ENCODE peak calls at places on chromosomes 11 and 22, in five cellular contexts. Q is H1, I is GM12878, S is K562, O is HepG2. H is an unnamed sample. For H3K4me1, the result is how much of the 10 kb centered on the place peaks cover.

GRCh38 chr11:2954263-2954662 is 25.0 kb upstream of the PHLDA2 start:
- DNase-seq in Q (no peak), I (no peak), S (no peak), O (no peak), H (no peak)

GRCh38 chr11:77407613-77408012 is 66.3 kb downstream of the PAK1 start:
- DNase-seq in Q (no peak), I (no peak), S (no peak), O (peak), H (peak)

GRCh38 chr22:24553597-24554315 is 1.2 kb downstream of the GUCD1 start:
- DNase-seq in Q (no peak), I (no peak), S (no peak), O (peak), H (no peak)

GRCh38 chr22:49057910-49058309 is 769.8 kb downstream of the BRD1 start:
- DNase-seq in Q (no peak), I (no peak), S (no peak), O (no peak), H (no peak)

GRCh38 chr11:76788661-76789442 is 5.7 kb downstream of the TSKU start:
- DNase-seq in Q (no peak), I (no peak), S (no peak), O (peak), H (no peak)

GRCh38 chr22:44045171-44045570 is 21.1 kb downstream of the PARVB start:
- DNase-seq in Q (no peak), I (no peak), S (no peak), O (no peak), H (no peak)

GRCh38 chr11:10382518-10382917 is 72.5 kb upstream of the AMPD3 start:
- DNase-seq in Q (peak), I (no peak), S (peak), O (no peak), H (peak)

GRCh38 chr11:120780239-120780638 is 243.7 kb upstream of the TBCEL start:
- DNase-seq in Q (no peak), I (no peak), S (no peak), O (no peak), H (no peak)

GRCh38 chr11:112267188-112267591 is 6.5 kb upstream of the PLET1 start:
- DNase-seq in Q (no peak), I (no peak), S (no peak), O (peak), H (no peak)

GRCh38 chr11:12043959-12044772 is 35.7 kb upstream of the DKK3 start:
- DNase-seq in Q (peak), I (no peak), S (peak), O (peak), H (peak)

GRCh38 chr11:68038718-68039525 is at the start of gene TCIRG1:
- DNase-seq in Q (peak), I (peak), S (peak), O (peak), H (peak)

GRCh38 chr11:32416301-32416700 is 19.0 kb downstream of the WT1 start:
- DNase-seq in Q (no peak), I (no peak), S (no peak), O (no peak), H (no peak)

GRCh38 chr11:120966840-120967239 is 57.1 kb upstream of the TBCEL start:
- DNase-seq in Q (no peak), I (no peak), S (no peak), O (no peak), H (no peak)

GRCh38 chr11:99781074-99781473 is 760.3 kb downstream of the CNTN5 start:
- DNase-seq in Q (no peak), I (no peak), S (no peak), O (no peak), H (no peak)

GRCh38 chr22:40403651-40404050 is 33.3 kb downstream of the SGSM3 start:
- DNase-seq in Q (no peak), I (no peak), S (no peak), O (no peak), H (no peak)

GRCh38 chr11:58616594-58616993 is 5.9 kb upstream of the CNTF start:
- DNase-seq in Q (no peak), I (no peak), S (no peak), O (no peak), H (no peak)

GRCh38 chr11:15451713-15452112 is 337.0 kb downstream of the INSC start:
- DNase-seq in Q (no peak), I (no peak), S (no peak), O (no peak), H (no peak)

GRCh38 chr11:113730887-113731726 is 25.0 kb upstream of the TMPRSS5 start:
- DNase-seq in Q (no peak), I (no peak), S (peak), O (peak), H (peak)

GRCh38 chr22:39932918-39933649 is 27.1 kb upstream of the TMA7B start:
- DNase-seq in Q (peak), I (no peak), S (peak), O (peak), H (peak)

GRCh38 chr11:86183694-86184093 is 60.9 kb upstream of the EED start:
- DNase-seq in Q (no peak), I (no peak), S (peak), O (no peak), H (no peak)

GRCh38 chr11:17721242-17721999 is 2.0 kb downstream of the MYOD1 start:
- DNase-seq in Q (no peak), I (no peak), S (no peak), O (no peak), H (no peak)

GRCh38 chr11:38693306-38693705 is 2095.3 kb upstream of the RAG2 start:
- DNase-seq in Q (no peak), I (no peak), S (no peak), O (no peak), H (no peak)

GRCh38 chr11:118930152-118930712 is 4.5 kb upstream of the BCL9L start:
- DNase-seq in Q (peak), I (peak), S (peak), O (peak), H (peak)

GRCh38 chr11:63343130-63343529 is 26.5 kb upstream of the SLC22A9 start:
- DNase-seq in Q (no peak), I (no peak), S (no peak), O (no peak), H (no peak)

GRCh38 chr22:37176464-37177061 is 11.5 kb downstream of the C1QTNF6 start:
- DNase-seq in Q (no peak), I (no peak), S (peak), O (no peak), H (no peak)

DNA sequence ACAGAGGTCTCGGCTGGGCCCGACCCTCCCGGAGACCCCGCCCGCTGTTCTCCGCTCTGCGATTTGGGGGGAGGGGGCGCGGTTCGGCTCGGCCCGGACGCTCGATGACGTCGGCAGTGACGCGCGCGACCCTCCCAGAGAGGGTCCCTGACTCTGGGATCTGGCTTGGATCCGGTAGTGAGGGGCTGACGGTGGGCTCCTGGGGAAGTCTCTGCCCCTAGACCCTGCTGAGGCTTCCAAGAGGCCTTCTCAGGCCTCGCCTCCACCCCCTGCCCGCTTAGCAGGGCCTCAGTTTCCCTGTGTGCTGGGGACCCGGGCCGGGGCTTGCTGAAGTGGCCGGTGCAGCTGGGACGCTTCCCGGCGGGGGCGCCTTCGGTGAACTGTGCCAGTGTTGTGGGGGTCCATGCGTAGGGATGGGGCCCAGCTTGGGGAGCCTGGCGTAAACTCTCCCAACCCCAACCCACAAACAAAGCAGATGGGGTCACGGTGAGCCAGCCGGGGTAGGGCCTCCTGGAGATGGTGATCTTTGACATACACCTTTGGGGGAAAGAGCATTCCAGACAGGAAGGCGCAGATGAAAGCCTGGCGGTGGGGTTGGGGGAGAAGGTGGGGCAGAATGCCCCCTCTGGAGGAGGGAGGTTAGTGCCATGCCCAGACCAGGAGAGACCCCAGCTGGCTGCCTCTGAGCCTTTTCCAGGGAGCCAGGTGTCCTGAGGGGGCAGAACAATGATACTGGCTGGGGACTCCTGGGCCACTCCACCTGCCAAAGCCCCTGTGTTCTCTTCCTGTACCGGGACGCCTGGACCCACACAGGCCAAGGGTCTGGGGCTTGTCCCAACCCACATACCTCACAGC is 1.0 kb downstream of the B4GALNT4 start:
- DNase-seq in Q (no peak), I (no peak), S (peak), O (no peak), H (peak)
- TF ChIP-seq EZH2 in Q (no peak), I (no peak), S (no peak), O (no peak), H (no peak)

DNA sequence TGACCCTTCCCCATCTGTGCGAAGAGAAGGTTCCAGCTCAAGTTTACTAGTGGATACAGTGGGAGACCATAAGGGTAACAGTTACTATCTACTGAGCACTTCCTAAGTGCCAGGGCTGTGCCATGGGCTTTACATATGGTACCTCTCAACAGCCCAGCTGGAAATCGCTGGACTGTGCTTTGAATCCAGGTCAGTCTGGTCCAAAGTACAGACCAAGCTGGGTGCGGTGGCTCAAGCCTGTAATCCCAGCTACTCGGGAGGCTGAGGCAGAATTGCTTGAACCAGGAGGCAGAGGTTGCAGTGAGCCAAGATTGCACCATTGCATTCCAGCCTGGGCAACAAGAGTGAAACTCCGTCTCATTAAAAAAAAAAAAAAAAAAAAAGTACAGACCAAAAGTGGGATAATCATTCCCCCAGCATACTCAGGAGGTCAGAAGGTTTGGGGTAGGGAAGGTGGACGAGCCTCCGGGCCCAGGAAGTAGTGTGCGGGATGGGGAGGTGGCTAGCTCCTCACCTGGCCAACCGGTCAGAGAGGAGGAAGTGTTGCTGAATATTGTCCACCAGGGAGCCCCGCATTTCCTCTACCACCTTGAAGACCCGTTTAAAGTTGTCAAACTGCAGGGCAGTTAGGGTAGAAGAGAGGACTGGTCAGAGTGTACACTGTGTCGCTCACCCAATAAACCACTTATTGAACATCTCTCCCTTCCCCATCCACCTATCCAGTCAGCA is 2.3 kb downstream of the FIBP start:
- DNase-seq in Q (no peak), I (no peak), S (no peak), O (no peak), H (no peak)
- H3K4me1 ChIP-seq in Q (under half), I (under half), S (under half), O (half or more), H (under half)

GRCh38 chr22:31812977-31813605 is 59.3 kb downstream of the DEPDC5 start:
- DNase-seq in Q (no peak), I (no peak), S (no peak), O (peak), H (no peak)
- TF ChIP-seq CREB1 in Q (no peak), I (no peak), S (no peak), O (no peak), H (no peak)

GRCh38 chr11:75667268-75667830 is 1.5 kb downstream of the MAP6 start:
- DNase-seq in Q (no peak), I (no peak), S (no peak), O (no peak), H (peak)
- TF ChIP-seq EZH2 in Q (no peak), I (no peak), S (no peak), O (no peak), H (peak)

DNA sequence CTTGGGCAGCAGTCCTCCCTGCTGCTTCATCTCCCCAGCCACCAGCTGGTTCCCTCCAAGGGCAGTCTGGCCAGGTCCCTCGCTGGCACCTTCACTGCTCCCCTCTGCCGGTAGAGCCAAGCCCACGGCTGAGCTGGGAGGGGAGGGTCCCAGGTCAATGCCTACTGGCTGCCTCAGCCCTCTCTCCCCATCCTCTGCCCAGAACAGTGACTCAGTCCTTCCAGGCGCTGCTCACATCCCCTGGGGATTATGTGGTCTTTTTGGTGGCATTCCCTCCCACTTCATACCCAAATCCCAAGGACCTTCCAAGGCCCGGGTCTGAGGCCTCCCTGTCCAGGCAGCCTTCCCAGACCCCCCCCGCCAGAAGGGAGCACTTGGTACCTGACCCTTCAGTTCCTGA is 44.9 kb downstream of the WNT7B start:
- DNase-seq in Q (no peak), I (no peak), S (no peak), O (no peak), H (no peak)
- H3K4me1 ChIP-seq in Q (under half), I (under half), S (under half), O (under half), H (under half)

GRCh38 chr11:115141221-115141620 is 363.0 kb downstream of the CADM1 start:
- DNase-seq in Q (no peak), I (no peak), S (no peak), O (no peak), H (no peak)

GRCh38 chr11:115134886-115135285 is 369.3 kb downstream of the CADM1 start:
- DNase-seq in Q (no peak), I (no peak), S (no peak), O (no peak), H (no peak)

GRCh38 chr11:115132829-115133228 is 371.4 kb downstream of the CADM1 start:
- DNase-seq in Q (no peak), I (no peak), S (peak), O (peak), H (peak)

GRCh38 chr11:115133810-115134209 is 370.4 kb downstream of the CADM1 start:
- DNase-seq in Q (no peak), I (no peak), S (no peak), O (no peak), H (no peak)

DNA sequence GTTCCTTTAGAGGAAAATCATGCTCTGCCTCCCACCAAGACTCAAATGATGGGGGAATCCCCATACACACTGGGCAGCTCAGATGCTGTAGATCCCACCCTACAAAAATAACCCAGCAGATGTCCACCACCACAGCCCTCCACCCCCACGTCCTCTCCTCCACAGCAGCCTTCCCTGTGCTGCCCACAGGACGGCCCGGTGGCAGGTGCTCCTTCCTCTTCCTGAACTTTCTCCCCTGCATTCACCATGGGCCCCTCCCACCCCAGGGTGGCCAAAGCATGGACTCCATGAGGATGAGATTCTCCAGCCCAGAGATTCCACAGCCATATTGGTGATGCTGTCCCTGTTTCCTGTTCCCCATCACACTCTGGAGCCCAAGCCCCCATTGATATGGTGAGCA is 368.3 kb downstream of the CADM1 start:
- DNase-seq in Q (no peak), I (no peak), S (no peak), O (no peak), H (no peak)
- TF ChIP-seq CREB1 in Q (no peak), I (no peak), S (no peak), O (no peak), H (no peak)

DNA sequence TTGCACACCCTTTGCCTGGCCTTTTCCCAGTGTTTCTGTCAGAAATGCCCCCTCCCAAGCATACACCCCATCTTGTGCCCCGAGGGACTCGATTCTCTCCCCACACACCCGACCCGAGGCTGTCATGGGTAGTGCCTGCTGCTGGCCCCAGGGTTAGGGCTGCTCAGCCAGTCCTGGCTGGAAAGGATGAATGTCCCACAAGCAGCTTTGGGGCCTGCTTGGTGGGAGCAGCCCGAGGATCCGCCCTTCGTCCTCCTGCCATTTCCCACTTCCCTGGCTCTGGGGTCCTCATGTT is 55.0 kb upstream of the PRODH start:
- DNase-seq in Q (no peak), I (no peak), S (no peak), O (no peak), H (no peak)
- TF ChIP-seq EZH2 in Q (no peak), I (no peak), S (no peak), O (no peak), H (no peak)

GRCh38 chr22:26890870-26891269 is 233.5 kb downstream of the MIAT start:
- DNase-seq in Q (no peak), I (no peak), S (no peak), O (no peak), H (peak)
- H3K4me1 ChIP-seq in Q (under half), I (under half), S (under half), O (under half), H (under half)

GRCh38 chr11:82041764-82042163 is 691.9 kb downstream of the FAM181B start:
- DNase-seq in Q (no peak), I (no peak), S (no peak), O (no peak), H (no peak)

GRCh38 chr11:82043316-82043715 is 690.3 kb downstream of the FAM181B start:
- DNase-seq in Q (no peak), I (no peak), S (no peak), O (no peak), H (no peak)

GRCh38 chr11:82038151-82038550 is 695.5 kb downstream of the FAM181B start:
- DNase-seq in Q (no peak), I (no peak), S (no peak), O (no peak), H (no peak)
- TF ChIP-seq CREB1 in Q (no peak), I (no peak), S (no peak), O (no peak), H (no peak)

H was measured in GM23338.